ENCODE peak calls at places on chromosomes 11 and 22, in nine cellular contexts. W is activated CD8-positive, alpha-beta memory T cell treated with anti-CD3 and anti-CD28 coated beads for 4 hours; M is glutamatergic neuron; Y is T-helper 1 cell; S is substantia nigra; Q is NCI-H345; A is neural progenitor cell; G is stimulated activated CD4-positive, alpha-beta T cell treated with anti-CD3 and anti-CD28 coated beads, Interleukin-1b, Interleukin-23, amount 100 ng/mL, for 24 hours; X is SK-N-SH. D is an unnamed sample.

GRCh38 chr11:22467741-22468140 is 129.6 kb downstream of the SLC17A6 start:
- DNase-seq in W (no peak), M (no peak), Y (no peak), S (no peak), Q (no peak), A (no peak), G (no peak), X (no peak), D (no peak)

GRCh38 chr11:84261707-84262106 is 975.5 kb upstream of the CCDC90B start:
- DNase-seq in W (no peak), M (no peak), Y (no peak), S (no peak), Q (no peak), A (peak), G (no peak), X (peak), D (no peak)

GRCh38 chr11:127996825-127997224 is 590.5 kb downstream of the ETS1 start:
- DNase-seq in W (no peak), M (no peak), Y (no peak), S (no peak), Q (no peak), A (no peak), G (no peak), X (no peak), D (no peak)

GRCh38 chr11:86811637-86812321 is 11.4 kb downstream of the PRSS23 start:
- DNase-seq in W (no peak), M (no peak), Y (no peak), S (no peak), Q (no peak), A (peak), G (no peak), X (no peak), D (no peak)

GRCh38 chr22:17980638-17981051 is 43.7 kb downstream of the MICAL3 start:
- DNase-seq in W (peak), M (peak), Y (peak), S (no peak), Q (no peak), A (peak), G (no peak), X (peak), D (peak)

GRCh38 chr22:19080853-19081252 is 41.4 kb downstream of the DGCR2 start:
- DNase-seq in W (no peak), M (no peak), Y (no peak), S (no peak), Q (no peak), A (no peak), G (no peak), X (no peak), D (no peak)

GRCh38 chr22:26599505-26599904 is 9.6 kb upstream of the TPST2 start:
- DNase-seq in W (no peak), M (no peak), Y (no peak), S (no peak), Q (peak), A (no peak), G (no peak), X (peak), D (no peak)

GRCh38 chr22:23013612-23014011 is 56.7 kb upstream of the GNAZ start:
- DNase-seq in W (no peak), M (no peak), Y (no peak), S (no peak), Q (no peak), A (no peak), G (no peak), X (no peak), D (no peak)

GRCh38 chr11:129930306-129930705 is 34.9 kb upstream of the NFRKB start:
- DNase-seq in W (no peak), M (no peak), Y (no peak), S (no peak), Q (no peak), A (no peak), G (no peak), X (no peak), D (no peak)

GRCh38 chr11:8722156-8722555 is 39.6 kb downstream of the RPL27A start:
- DNase-seq in W (no peak), M (no peak), Y (no peak), S (no peak), Q (no peak), A (no peak), G (no peak), X (no peak), D (no peak)

GRCh38 chr11:73327812-73328364 is 19.8 kb downstream of the ARHGEF17 start:
- DNase-seq in W (no peak), M (no peak), Y (no peak), S (no peak), Q (no peak), A (no peak), G (no peak), X (no peak), D (no peak)